ENCODE peak calls at places on chromosome 6, in seven cellular contexts. One of them, this sample, is unnamed.

GRCh38 chr6:137878810-137879285 is 11.8 kb downstream of the TNFAIP3 start:
- DNase-seq in naive thymus-derived CD4-positive, alpha-beta T cell: peak
- DNase-seq in CD8-positive, alpha-beta memory T cell: peak
- DNase-seq in GM12865: no peak
- DNase-seq in cardiac fibroblast: peak
- DNase-seq in CD4-positive, CD25-positive, alpha-beta regulatory T cell: peak
- DNase-seq in kidney: peak
- DNase-seq in this sample: no peak

GRCh38 chr6:112038268-112038667 is 15.6 kb upstream of the CCN6 start:
- DNase-seq in naive thymus-derived CD4-positive, alpha-beta T cell: no peak
- DNase-seq in CD8-positive, alpha-beta memory T cell: no peak
- DNase-seq in GM12865: no peak
- DNase-seq in cardiac fibroblast: peak
- DNase-seq in CD4-positive, CD25-positive, alpha-beta regulatory T cell: no peak
- DNase-seq in kidney: no peak
- DNase-seq in this sample: peak

GRCh38 chr6:3744211-3744900 is 7.2 kb downstream of the PXDC1 start:
- DNase-seq in naive thymus-derived CD4-positive, alpha-beta T cell: no peak
- DNase-seq in CD8-positive, alpha-beta memory T cell: no peak
- DNase-seq in GM12865: no peak
- DNase-seq in cardiac fibroblast: peak
- DNase-seq in CD4-positive, CD25-positive, alpha-beta regulatory T cell: no peak
- DNase-seq in kidney: peak
- DNase-seq in this sample: peak

GRCh38 chr6:150087336-150087735 is 18.4 kb upstream of the ULBP3 start:
- DNase-seq in naive thymus-derived CD4-positive, alpha-beta T cell: no peak
- DNase-seq in CD8-positive, alpha-beta memory T cell: no peak
- DNase-seq in GM12865: no peak
- DNase-seq in cardiac fibroblast: no peak
- DNase-seq in CD4-positive, CD25-positive, alpha-beta regulatory T cell: no peak
- DNase-seq in kidney: no peak
- DNase-seq in this sample: no peak

GRCh38 chr6:90066715-90067114 is 172.4 kb downstream of the GJA10 start:
- DNase-seq in naive thymus-derived CD4-positive, alpha-beta T cell: no peak
- DNase-seq in CD8-positive, alpha-beta memory T cell: no peak
- DNase-seq in GM12865: no peak
- DNase-seq in cardiac fibroblast: no peak
- DNase-seq in CD4-positive, CD25-positive, alpha-beta regulatory T cell: no peak
- DNase-seq in kidney: no peak
- DNase-seq in this sample: no peak

GRCh38 chr6:116251568-116252384 is 2.1 kb downstream of the TSPYL4 start:
- DNase-seq in naive thymus-derived CD4-positive, alpha-beta T cell: no peak
- DNase-seq in CD8-positive, alpha-beta memory T cell: no peak
- DNase-seq in GM12865: no peak
- DNase-seq in cardiac fibroblast: peak
- DNase-seq in CD4-positive, CD25-positive, alpha-beta regulatory T cell: no peak
- DNase-seq in kidney: no peak
- DNase-seq in this sample: no peak

GRCh38 chr6:254011-254410 is 38.3 kb upstream of the DUSP22 start:
- DNase-seq in naive thymus-derived CD4-positive, alpha-beta T cell: no peak
- DNase-seq in CD8-positive, alpha-beta memory T cell: no peak
- DNase-seq in GM12865: no peak
- DNase-seq in cardiac fibroblast: no peak
- DNase-seq in CD4-positive, CD25-positive, alpha-beta regulatory T cell: no peak
- DNase-seq in kidney: no peak
- DNase-seq in this sample: no peak

GRCh38 chr6:119147101-119148053 is 68.9 kb upstream of the FAM184A start:
- DNase-seq in naive thymus-derived CD4-positive, alpha-beta T cell: no peak
- DNase-seq in CD8-positive, alpha-beta memory T cell: no peak
- DNase-seq in GM12865: peak
- DNase-seq in cardiac fibroblast: peak
- DNase-seq in CD4-positive, CD25-positive, alpha-beta regulatory T cell: peak
- DNase-seq in kidney: no peak
- DNase-seq in this sample: peak

GRCh38 chr6:12580296-12580695 is 136.3 kb upstream of the PHACTR1 start:
- DNase-seq in naive thymus-derived CD4-positive, alpha-beta T cell: no peak
- DNase-seq in CD8-positive, alpha-beta memory T cell: no peak
- DNase-seq in GM12865: no peak
- DNase-seq in cardiac fibroblast: no peak
- DNase-seq in CD4-positive, CD25-positive, alpha-beta regulatory T cell: no peak
- DNase-seq in kidney: no peak
- DNase-seq in this sample: no peak

GRCh38 chr6:139987091-139987490 is 612.6 kb upstream of the CITED2 start:
- DNase-seq in naive thymus-derived CD4-positive, alpha-beta T cell: no peak
- DNase-seq in CD8-positive, alpha-beta memory T cell: no peak
- DNase-seq in GM12865: no peak
- DNase-seq in cardiac fibroblast: no peak
- DNase-seq in CD4-positive, CD25-positive, alpha-beta regulatory T cell: no peak
- DNase-seq in kidney: no peak
- DNase-seq in this sample: no peak

GRCh38 chr6:92114797-92115196 is 1304.6 kb downstream of the EPHA7 start:
- DNase-seq in naive thymus-derived CD4-positive, alpha-beta T cell: no peak
- DNase-seq in CD8-positive, alpha-beta memory T cell: no peak
- DNase-seq in GM12865: no peak
- DNase-seq in cardiac fibroblast: no peak
- DNase-seq in CD4-positive, CD25-positive, alpha-beta regulatory T cell: no peak
- DNase-seq in kidney: no peak
- DNase-seq in this sample: no peak

GRCh38 chr6:5379647-5380242 is 118.4 kb downstream of the FARS2 start:
- DNase-seq in naive thymus-derived CD4-positive, alpha-beta T cell: no peak
- DNase-seq in CD8-positive, alpha-beta memory T cell: no peak
- DNase-seq in GM12865: peak
- DNase-seq in cardiac fibroblast: peak
- DNase-seq in CD4-positive, CD25-positive, alpha-beta regulatory T cell: peak
- DNase-seq in kidney: no peak
- DNase-seq in this sample: no peak

GRCh38 chr6:66662196-66662595 is 955.2 kb upstream of the EYS start:
- DNase-seq in naive thymus-derived CD4-positive, alpha-beta T cell: no peak
- DNase-seq in CD8-positive, alpha-beta memory T cell: no peak
- DNase-seq in GM12865: no peak
- DNase-seq in cardiac fibroblast: peak
- DNase-seq in CD4-positive, CD25-positive, alpha-beta regulatory T cell: no peak
- DNase-seq in kidney: no peak
- DNase-seq in this sample: no peak

GRCh38 chr6:106187424-106187982 is 101.4 kb downstream of the PRDM1 start:
- DNase-seq in naive thymus-derived CD4-positive, alpha-beta T cell: no peak
- DNase-seq in CD8-positive, alpha-beta memory T cell: no peak
- DNase-seq in GM12865: no peak
- DNase-seq in cardiac fibroblast: no peak
- DNase-seq in CD4-positive, CD25-positive, alpha-beta regulatory T cell: peak
- DNase-seq in kidney: no peak
- DNase-seq in this sample: no peak

GRCh38 chr6:116560130-116560529 is 6.6 kb downstream of the CALHM4 start:
- DNase-seq in naive thymus-derived CD4-positive, alpha-beta T cell: no peak
- DNase-seq in CD8-positive, alpha-beta memory T cell: no peak
- DNase-seq in GM12865: no peak
- DNase-seq in cardiac fibroblast: no peak
- DNase-seq in CD4-positive, CD25-positive, alpha-beta regulatory T cell: no peak
- DNase-seq in kidney: no peak
- DNase-seq in this sample: no peak

GRCh38 chr6:82045965-82046756 is 201.4 kb downstream of the IBTK start:
- DNase-seq in naive thymus-derived CD4-positive, alpha-beta T cell: no peak
- DNase-seq in CD8-positive, alpha-beta memory T cell: no peak
- DNase-seq in GM12865: no peak
- DNase-seq in cardiac fibroblast: peak
- DNase-seq in CD4-positive, CD25-positive, alpha-beta regulatory T cell: no peak
- DNase-seq in kidney: no peak
- DNase-seq in this sample: no peak

GRCh38 chr6:7311171-7311570 is 1.8 kb downstream of the SSR1 start:
- DNase-seq in naive thymus-derived CD4-positive, alpha-beta T cell: no peak
- DNase-seq in CD8-positive, alpha-beta memory T cell: no peak
- DNase-seq in GM12865: no peak
- DNase-seq in cardiac fibroblast: no peak
- DNase-seq in CD4-positive, CD25-positive, alpha-beta regulatory T cell: no peak
- DNase-seq in kidney: no peak
- DNase-seq in this sample: no peak
- H3K4me3 ChIP-seq in naive thymus-derived CD4-positive, alpha-beta T cell: no peak
- H3K4me3 ChIP-seq in CD8-positive, alpha-beta memory T cell: no peak
- H3K4me3 ChIP-seq in GM12865: peak
- H3K4me3 ChIP-seq in cardiac fibroblast: peak
- H3K4me3 ChIP-seq in CD4-positive, CD25-positive, alpha-beta regulatory T cell: peak
- H3K4me3 ChIP-seq in kidney: no peak
- H3K4me3 ChIP-seq in this sample: no peak

GRCh38 chr6:83709748-83710050 is 798 bp upstream of the SNAP91 start:
- DNase-seq in naive thymus-derived CD4-positive, alpha-beta T cell: no peak
- DNase-seq in CD8-positive, alpha-beta memory T cell: no peak
- DNase-seq in GM12865: no peak
- DNase-seq in cardiac fibroblast: no peak
- DNase-seq in CD4-positive, CD25-positive, alpha-beta regulatory T cell: no peak
- DNase-seq in kidney: no peak
- DNase-seq in this sample: no peak
- H3K4me3 ChIP-seq in naive thymus-derived CD4-positive, alpha-beta T cell: no peak
- H3K4me3 ChIP-seq in CD8-positive, alpha-beta memory T cell: no peak
- H3K4me3 ChIP-seq in GM12865: peak
- H3K4me3 ChIP-seq in cardiac fibroblast: no peak
- H3K4me3 ChIP-seq in CD4-positive, CD25-positive, alpha-beta regulatory T cell: no peak
- H3K4me3 ChIP-seq in kidney: no peak
- H3K4me3 ChIP-seq in this sample: no peak

GRCh38 chr6:167677422-167677789 is 149.3 kb upstream of the AFDN start:
- DNase-seq in naive thymus-derived CD4-positive, alpha-beta T cell: no peak
- DNase-seq in CD8-positive, alpha-beta memory T cell: no peak
- DNase-seq in GM12865: no peak
- DNase-seq in cardiac fibroblast: no peak
- DNase-seq in CD4-positive, CD25-positive, alpha-beta regulatory T cell: no peak
- DNase-seq in kidney: no peak
- DNase-seq in this sample: no peak

GRCh38 chr6:167680605-167681149 is 146.0 kb upstream of the AFDN start:
- DNase-seq in naive thymus-derived CD4-positive, alpha-beta T cell: no peak
- DNase-seq in CD8-positive, alpha-beta memory T cell: no peak
- DNase-seq in GM12865: no peak
- DNase-seq in cardiac fibroblast: no peak
- DNase-seq in CD4-positive, CD25-positive, alpha-beta regulatory T cell: no peak
- DNase-seq in kidney: no peak
- DNase-seq in this sample: no peak

GRCh38 chr6:167678102-167679101 is 148.3 kb upstream of the AFDN start:
- DNase-seq in naive thymus-derived CD4-positive, alpha-beta T cell: no peak
- DNase-seq in CD8-positive, alpha-beta memory T cell: no peak
- DNase-seq in GM12865: no peak
- DNase-seq in cardiac fibroblast: no peak
- DNase-seq in CD4-positive, CD25-positive, alpha-beta regulatory T cell: no peak
- DNase-seq in kidney: no peak
- DNase-seq in this sample: peak

GRCh38 chr6:167679791-167680604 is 146.7 kb upstream of the AFDN start:
- DNase-seq in naive thymus-derived CD4-positive, alpha-beta T cell: no peak
- DNase-seq in CD8-positive, alpha-beta memory T cell: no peak
- DNase-seq in GM12865: no peak
- DNase-seq in cardiac fibroblast: no peak
- DNase-seq in CD4-positive, CD25-positive, alpha-beta regulatory T cell: no peak
- DNase-seq in kidney: no peak
- DNase-seq in this sample: no peak

GRCh38 chr6:167679137-167679736 is 147.5 kb upstream of the AFDN start:
- DNase-seq in naive thymus-derived CD4-positive, alpha-beta T cell: no peak
- DNase-seq in CD8-positive, alpha-beta memory T cell: no peak
- DNase-seq in GM12865: no peak
- DNase-seq in cardiac fibroblast: no peak
- DNase-seq in CD4-positive, CD25-positive, alpha-beta regulatory T cell: no peak
- DNase-seq in kidney: no peak
- DNase-seq in this sample: no peak
- H3K4me3 ChIP-seq in naive thymus-derived CD4-positive, alpha-beta T cell: no peak
- H3K4me3 ChIP-seq in CD8-positive, alpha-beta memory T cell: no peak
- H3K4me3 ChIP-seq in GM12865: no peak
- H3K4me3 ChIP-seq in cardiac fibroblast: no peak
- H3K4me3 ChIP-seq in CD4-positive, CD25-positive, alpha-beta regulatory T cell: no peak
- H3K4me3 ChIP-seq in kidney: no peak
- H3K4me3 ChIP-seq in this sample: no peak

GRCh38 chr6:104525677-104526322 is 333.9 kb downstream of the HACE1 start:
- DNase-seq in naive thymus-derived CD4-positive, alpha-beta T cell: peak
- DNase-seq in CD8-positive, alpha-beta memory T cell: peak
- DNase-seq in GM12865: peak
- DNase-seq in cardiac fibroblast: peak
- DNase-seq in CD4-positive, CD25-positive, alpha-beta regulatory T cell: peak
- DNase-seq in kidney: peak
- DNase-seq in this sample: peak
- H3K4me3 ChIP-seq in naive thymus-derived CD4-positive, alpha-beta T cell: no peak
- H3K4me3 ChIP-seq in CD8-positive, alpha-beta memory T cell: no peak
- H3K4me3 ChIP-seq in GM12865: no peak
- H3K4me3 ChIP-seq in cardiac fibroblast: peak
- H3K4me3 ChIP-seq in CD4-positive, CD25-positive, alpha-beta regulatory T cell: peak
- H3K4me3 ChIP-seq in kidney: peak
- H3K4me3 ChIP-seq in this sample: peak

GRCh38 chr6:126766820-126767219 is 351.7 kb upstream of the RSPO3 start:
- DNase-seq in naive thymus-derived CD4-positive, alpha-beta T cell: no peak
- DNase-seq in CD8-positive, alpha-beta memory T cell: no peak
- DNase-seq in GM12865: no peak
- DNase-seq in cardiac fibroblast: no peak
- DNase-seq in CD4-positive, CD25-positive, alpha-beta regulatory T cell: no peak
- DNase-seq in kidney: no peak
- DNase-seq in this sample: no peak
- H3K4me3 ChIP-seq in naive thymus-derived CD4-positive, alpha-beta T cell: no peak
- H3K4me3 ChIP-seq in CD8-positive, alpha-beta memory T cell: no peak
- H3K4me3 ChIP-seq in GM12865: no peak
- H3K4me3 ChIP-seq in cardiac fibroblast: no peak
- H3K4me3 ChIP-seq in CD4-positive, CD25-positive, alpha-beta regulatory T cell: no peak
- H3K4me3 ChIP-seq in kidney: no peak
- H3K4me3 ChIP-seq in this sample: no peak

GRCh38 chr6:113370508-113370907 is 486.6 kb upstream of the MARCKS start:
- DNase-seq in naive thymus-derived CD4-positive, alpha-beta T cell: no peak
- DNase-seq in CD8-positive, alpha-beta memory T cell: no peak
- DNase-seq in GM12865: no peak
- DNase-seq in cardiac fibroblast: no peak
- DNase-seq in CD4-positive, CD25-positive, alpha-beta regulatory T cell: no peak
- DNase-seq in kidney: no peak
- DNase-seq in this sample: no peak

GRCh38 chr6:113375950-113376846 is 480.9 kb upstream of the MARCKS start:
- DNase-seq in naive thymus-derived CD4-positive, alpha-beta T cell: no peak
- DNase-seq in CD8-positive, alpha-beta memory T cell: no peak
- DNase-seq in GM12865: no peak
- DNase-seq in cardiac fibroblast: peak
- DNase-seq in CD4-positive, CD25-positive, alpha-beta regulatory T cell: no peak
- DNase-seq in kidney: no peak
- DNase-seq in this sample: no peak

GRCh38 chr6:113376847-113377165 is 480.3 kb upstream of the MARCKS start:
- DNase-seq in naive thymus-derived CD4-positive, alpha-beta T cell: no peak
- DNase-seq in CD8-positive, alpha-beta memory T cell: no peak
- DNase-seq in GM12865: no peak
- DNase-seq in cardiac fibroblast: no peak
- DNase-seq in CD4-positive, CD25-positive, alpha-beta regulatory T cell: no peak
- DNase-seq in kidney: no peak
- DNase-seq in this sample: no peak

DNA sequence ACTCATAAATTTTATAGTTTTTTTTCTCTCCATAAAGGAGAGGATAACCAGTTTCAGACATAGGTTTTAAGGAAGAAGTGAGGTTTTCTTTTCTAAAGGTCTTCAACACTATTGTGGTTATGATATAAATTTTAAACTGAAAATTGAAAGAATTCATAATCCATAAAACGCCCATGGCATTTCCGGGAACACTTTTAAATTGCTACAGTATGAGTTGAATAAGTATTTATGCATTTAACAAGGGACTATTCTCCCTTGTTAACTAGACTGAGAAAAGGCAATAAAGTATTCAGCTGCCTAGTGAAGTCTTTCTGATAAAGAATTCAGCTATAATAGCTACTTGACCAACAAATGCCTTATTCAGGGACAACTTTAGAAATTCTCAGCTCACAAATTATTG is 486.0 kb upstream of the MARCKS start:
- DNase-seq in naive thymus-derived CD4-positive, alpha-beta T cell: no peak
- DNase-seq in CD8-positive, alpha-beta memory T cell: no peak
- DNase-seq in GM12865: no peak
- DNase-seq in cardiac fibroblast: no peak
- DNase-seq in CD4-positive, CD25-positive, alpha-beta regulatory T cell: no peak
- DNase-seq in kidney: no peak
- DNase-seq in this sample: no peak
- H3K4me3 ChIP-seq in naive thymus-derived CD4-positive, alpha-beta T cell: no peak
- H3K4me3 ChIP-seq in CD8-positive, alpha-beta memory T cell: no peak
- H3K4me3 ChIP-seq in GM12865: no peak
- H3K4me3 ChIP-seq in cardiac fibroblast: no peak
- H3K4me3 ChIP-seq in CD4-positive, CD25-positive, alpha-beta regulatory T cell: no peak
- H3K4me3 ChIP-seq in kidney: no peak
- H3K4me3 ChIP-seq in this sample: no peak

GRCh38 chr6:37049990-37050853 is 44.8 kb downstream of the FGD2 start:
- DNase-seq in naive thymus-derived CD4-positive, alpha-beta T cell: peak
- DNase-seq in CD8-positive, alpha-beta memory T cell: peak
- DNase-seq in GM12865: peak
- DNase-seq in cardiac fibroblast: no peak
- DNase-seq in CD4-positive, CD25-positive, alpha-beta regulatory T cell: peak
- DNase-seq in kidney: peak
- DNase-seq in this sample: peak
- H3K4me3 ChIP-seq in naive thymus-derived CD4-positive, alpha-beta T cell: peak
- H3K4me3 ChIP-seq in CD8-positive, alpha-beta memory T cell: peak
- H3K4me3 ChIP-seq in GM12865: peak
- H3K4me3 ChIP-seq in cardiac fibroblast: no peak
- H3K4me3 ChIP-seq in CD4-positive, CD25-positive, alpha-beta regulatory T cell: peak
- H3K4me3 ChIP-seq in kidney: no peak
- H3K4me3 ChIP-seq in this sample: no peak

This sample was measured in aorta.